ENCODE peak calls at places on chromosomes 3 and 15, in five cellular contexts. Q is effector CD4-positive, alpha-beta T cell; G is GM13976; U is NCI-H345; E is renal cortical epithelial cell. V is an unnamed sample.

GRCh38 chr3:119589087-119589773 is 8.5 kb upstream of the PLA1A start:
- DNase-seq in Q (no peak), G (no peak), U (no peak), E (no peak), V (no peak)

GRCh38 chr3:188156051-188156450 is 2.1 kb downstream of the LPP start:
- DNase-seq in Q (no peak), G (no peak), U (no peak), E (no peak), V (no peak)

GRCh38 chr3:25854214-25854613 is 64.3 kb downstream of the OXSM start:
- DNase-seq in Q (no peak), G (no peak), U (no peak), E (no peak), V (no peak)

GRCh38 chr3:110420158-110420641 is 651.4 kb upstream of the NECTIN3 start:
- DNase-seq in Q (no peak), G (no peak), U (no peak), E (peak), V (no peak)

GRCh38 chr3:134904796-134905646 is 110.0 kb downstream of the EPHB1 start:
- DNase-seq in Q (no peak), G (no peak), U (peak), E (peak), V (no peak)

GRCh38 chr3:197501879-197502620 is 53.7 kb downstream of the BDH1 start:
- DNase-seq in Q (no peak), G (peak), U (no peak), E (peak), V (no peak)

GRCh38 chr3:156580986-156581385 is 26.1 kb upstream of the SSR3 start:
- DNase-seq in Q (no peak), G (no peak), U (no peak), E (no peak), V (no peak)

GRCh38 chr15:94174399-94174802 is 57.0 kb upstream of the MCTP2 start:
- DNase-seq in Q (no peak), G (peak), U (no peak), E (peak), V (no peak)

GRCh38 chr15:41499109-41499851 is 5.6 kb downstream of the ITPKA start:
- DNase-seq in Q (no peak), G (no peak), U (peak), E (no peak), V (no peak)

GRCh38 chr3:56681963-56682457 is 1.1 kb downstream of the TASOR start:
- DNase-seq in Q (no peak), G (no peak), U (peak), E (peak), V (no peak)

GRCh38 chr3:19931180-19931692 is 2.8 kb downstream of the EFHB start:
- DNase-seq in Q (no peak), G (peak), U (no peak), E (no peak), V (no peak)

GRCh38 chr15:67144609-67145306 is 79.4 kb downstream of the SMAD3 start:
- DNase-seq in Q (no peak), G (no peak), U (no peak), E (peak), V (no peak)

GRCh38 chr3:15932348-15933300 is 134.8 kb upstream of the ANKRD28 start:
- DNase-seq in Q (no peak), G (no peak), U (no peak), E (no peak), V (no peak)

GRCh38 chr3:73204841-73205240 is 143.4 kb downstream of the EBLN2 start:
- DNase-seq in Q (no peak), G (no peak), U (no peak), E (no peak), V (no peak)

GRCh38 chr3:29140706-29141105 is 140.2 kb upstream of the RBMS3 start:
- DNase-seq in Q (no peak), G (no peak), U (no peak), E (no peak), V (no peak)

GRCh38 chr3:59992578-59992977 is 942.8 kb upstream of the CFAP20DC start:
- DNase-seq in Q (no peak), G (no peak), U (no peak), E (no peak), V (no peak)

GRCh38 chr3:68893600-68894239 is 38.6 kb downstream of the TAFA4 start:
- DNase-seq in Q (no peak), G (peak), U (peak), E (peak), V (peak)

GRCh38 chr3:123602325-123602724 is 17.5 kb upstream of the HACD2 start:
- DNase-seq in Q (no peak), G (no peak), U (no peak), E (peak), V (no peak)

GRCh38 chr3:77525283-77525682 is 485.4 kb downstream of the ROBO2 start:
- DNase-seq in Q (no peak), G (no peak), U (no peak), E (no peak), V (no peak)

GRCh38 chr3:16252243-16252978 is 12.3 kb downstream of the DPH3 start:
- DNase-seq in Q (no peak), G (no peak), U (no peak), E (peak), V (no peak)

GRCh38 chr15:40416056-40416455 is 10.5 kb downstream of the IVD start:
- DNase-seq in Q (no peak), G (no peak), U (no peak), E (no peak), V (no peak)

GRCh38 chr3:146166450-146167222 is 5.7 kb upstream of the PLOD2 start:
- DNase-seq in Q (no peak), G (no peak), U (no peak), E (peak), V (no peak)

GRCh38 chr3:170717410-170718402 is 131.8 kb upstream of the SLC7A14 start:
- DNase-seq in Q (no peak), G (no peak), U (no peak), E (peak), V (no peak)

GRCh38 chr15:92801774-92802464 is 98.2 kb upstream of the CHD2 start:
- DNase-seq in Q (no peak), G (no peak), U (no peak), E (peak), V (no peak)

GRCh38 chr3:128878556-128879124 is 780 bp upstream of the ACAD9 start:
- DNase-seq in Q (peak), G (no peak), U (peak), E (peak), V (no peak)